ENCODE peak calls at places on chromosomes 13 and 19, in nine cellular contexts. U is left ventricle myocardium inferior, H is psoas muscle, A is IMR-90, V is thoracic aorta, S is RWPE1, N is fibroblast of lung, C is stomach, K is right lobe of liver. E is an unnamed sample.

GRCh38 chr13:73984949-73985691 is 149.1 kb downstream of the KLF12 start:
- DNase-seq in U (peak; percentile 17), H (no peak), A (no peak), V (no peak), S (no peak), N (no peak), C (no peak), K (no peak), E (no peak)

GRCh38 chr13:49908637-49909036 is 27.5 kb downstream of the SPRYD7 start:
- DNase-seq in U (no peak), H (no peak), A (no peak), V (no peak), S (no peak), N (no peak), C (no peak), K (no peak), E (no peak)

GRCh38 chr19:3556978-3557460 is 367 bp downstream of the MFSD12 start:
- DNase-seq in U (no peak), H (peak; percentile 61), A (peak; percentile 35), V (no peak), S (peak; percentile 66), N (no peak), C (peak; percentile 48), K (peak; percentile 58), E (peak; percentile 86)

GRCh38 chr19:47540748-47541147 is 25.9 kb upstream of the NAPA start:
- DNase-seq in U (no peak), H (no peak), A (peak; percentile 51), V (no peak), S (no peak), N (peak; percentile 73), C (no peak), K (no peak), E (no peak)

GRCh38 chr13:52412128-52412527 is 6.2 kb upstream of the THSD1 start:
- DNase-seq in U (no peak), H (no peak), A (no peak), V (no peak), S (no peak), N (no peak), C (no peak), K (no peak), E (no peak)

GRCh38 chr13:98370806-98371553 is 193.9 kb upstream of the RNF113B start:
- DNase-seq in U (peak; percentile 59), H (no peak), A (peak; percentile 97), V (no peak), S (no peak), N (peak; percentile 92), C (peak; percentile 69), K (no peak), E (no peak)

GRCh38 chr19:1566392-1567115 is 1.6 kb downstream of the MEX3D start:
- DNase-seq in U (peak; percentile 68), H (peak; percentile 62), A (peak; percentile 77), V (no peak), S (peak; percentile 62), N (peak; percentile 79), C (peak; percentile 71), K (no peak), E (peak; percentile 89)

GRCh38 chr19:13689050-13689449 is 75.3 kb upstream of the MRI1 start:
- DNase-seq in U (no peak), H (no peak), A (peak; percentile 15), V (no peak), S (peak; percentile 53), N (peak; percentile 23), C (no peak), K (no peak), E (no peak)

GRCh38 chr19:57830071-57830602 is at the start of gene ZNF587B:
- DNase-seq in U (peak; percentile 82), H (peak; percentile 60), A (peak; percentile 74), V (no peak), S (no peak), N (peak; percentile 84), C (peak; percentile 51), K (peak; percentile 72), E (peak; percentile 85)

GRCh38 chr13:102091231-102091630 is 310.6 kb downstream of the FGF14 start:
- DNase-seq in U (no peak), H (no peak), A (no peak), V (no peak), S (peak; percentile 4), N (no peak), C (no peak), K (no peak), E (no peak)

GRCh38 chr19:14072535-14073231 is at the start of gene MISP3:
- DNase-seq in U (peak; percentile 49), H (peak; percentile 62), A (no peak), V (no peak), S (no peak), N (peak; percentile 34), C (peak; percentile 90), K (peak; percentile 89), E (peak; percentile 92)

GRCh38 chr13:108037348-108037747 is 178.0 kb downstream of the LIG4 start:
- DNase-seq in U (no peak), H (no peak), A (no peak), V (no peak), S (no peak), N (no peak), C (no peak), K (no peak), E (no peak)

GRCh38 chr13:100573121-100573520 is 15.5 kb downstream of the GGACT start:
- DNase-seq in U (peak; percentile 33), H (peak; percentile 51), A (peak; percentile 82), V (no peak), S (peak; percentile 52), N (peak; percentile 82), C (peak; percentile 82), K (peak; percentile 65), E (no peak)

DNA sequence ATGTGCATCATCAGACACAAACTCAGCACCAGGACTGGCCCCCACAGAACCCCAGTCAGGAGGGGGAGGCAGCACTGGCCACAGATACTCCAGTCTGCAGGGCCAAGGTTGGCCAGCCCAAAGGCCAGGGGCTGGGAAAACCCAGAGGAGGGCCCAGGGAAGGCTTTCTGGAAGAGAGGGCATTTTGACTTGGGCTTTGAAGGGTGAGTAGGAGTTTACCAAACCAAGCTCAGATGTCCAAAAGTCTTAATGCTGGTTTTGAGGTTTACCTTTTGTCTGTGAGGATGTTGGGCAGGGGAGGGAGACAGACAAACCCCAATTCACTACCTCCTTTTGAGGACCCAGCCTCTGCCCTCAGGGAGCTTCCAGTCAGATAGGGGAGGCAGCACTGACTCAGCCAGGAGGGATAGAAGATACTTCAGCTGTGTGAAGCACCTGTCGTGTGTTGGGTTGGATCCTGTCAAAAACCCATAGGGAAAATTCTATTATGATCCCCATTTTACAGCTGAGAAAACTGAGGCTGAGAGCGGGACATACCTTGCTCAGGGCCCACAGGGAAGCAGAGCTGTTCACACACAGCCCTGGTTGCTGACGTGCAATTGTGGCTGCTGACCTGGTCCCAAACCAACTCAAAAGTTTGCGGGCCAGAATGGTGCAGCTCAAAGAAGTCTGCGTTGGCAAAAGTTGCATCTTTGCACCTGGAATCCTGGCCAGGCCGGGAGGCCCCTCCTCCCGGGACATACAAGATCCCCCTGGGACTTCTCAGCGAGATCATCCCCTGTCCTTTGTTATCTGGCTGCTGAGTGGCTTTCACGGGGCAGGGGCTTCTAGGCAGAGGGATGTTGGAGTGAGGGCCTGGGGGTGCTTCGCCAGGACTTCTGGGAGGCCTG is 13.2 kb downstream of the CILP2 start:
- DNase-seq in U (no peak), H (no peak), A (no peak), V (no peak), S (no peak), N (no peak), C (no peak), K (no peak), E (no peak)
- H3K27ac ChIP-seq in U (no peak overlapping the region), H (no peak overlapping the region), A (no peak overlapping the region), V (no peak overlapping the region), S (peak overlapping the region; percentile 18), N (no peak overlapping the region), C (no peak overlapping the region), K (no peak overlapping the region), E (no peak overlapping the region)

DNA sequence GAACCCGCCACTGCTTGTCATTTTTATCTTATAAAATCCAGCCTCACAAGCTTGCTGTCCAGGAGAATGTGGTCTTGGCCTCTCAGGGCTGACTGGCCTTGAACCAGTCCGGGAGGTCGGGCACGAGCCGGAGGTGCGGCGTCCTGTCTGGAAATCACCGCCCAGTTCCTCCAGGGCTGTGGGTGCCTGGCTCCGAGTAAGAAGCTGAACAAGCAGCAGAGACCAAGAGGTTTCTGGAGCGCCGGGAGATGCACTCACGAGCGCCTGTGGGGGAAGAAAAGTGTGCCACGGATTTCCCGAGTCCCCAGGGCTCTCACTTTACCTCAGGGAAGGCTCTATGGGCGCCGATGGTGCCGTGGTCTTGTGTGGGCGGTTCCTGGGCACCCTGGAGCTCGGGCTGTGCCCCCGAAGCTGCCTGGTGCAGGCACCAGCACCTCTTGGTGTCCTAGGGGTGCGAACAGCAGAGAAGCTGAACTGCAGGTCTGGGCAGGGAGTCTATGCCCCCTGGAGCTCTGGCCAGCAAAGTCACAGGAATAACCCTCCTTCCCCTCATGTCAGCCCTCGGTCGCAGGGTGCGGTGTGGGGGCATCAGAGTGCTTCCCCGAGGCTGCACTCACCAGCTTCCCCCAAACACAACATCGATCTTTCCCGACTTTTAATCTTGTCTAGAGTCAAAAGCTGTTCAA is 50.0 kb downstream of the GAS6 start:
- DNase-seq in U (no peak), H (peak; percentile 27), A (no peak), V (no peak), S (no peak), N (no peak), C (no peak), K (no peak), E (no peak)
- H3K27ac ChIP-seq in U (peak overlapping the region; percentile 44), H (no peak overlapping the region), A (no peak overlapping the region), V (peak overlapping the region; percentile 63), S (peak overlapping the region; percentile 1), N (no peak overlapping the region), C (no peak overlapping the region), K (no peak overlapping the region), E (no peak overlapping the region)

GRCh38 chr13:48625396-48626076 is 28.2 kb upstream of the CYSLTR2 start:
- DNase-seq in U (no peak), H (no peak), A (no peak), V (no peak), S (no peak), N (no peak), C (no peak), K (no peak), E (no peak)
- H3K27ac ChIP-seq in U (peak overlapping the region; percentile 88), H (no peak overlapping the region), A (peak overlapping the region; percentile 41), V (no peak overlapping the region), S (no peak overlapping the region), N (no peak overlapping the region), C (no peak overlapping the region), K (peak overlapping the region; percentile 30), E (peak overlapping the region; percentile 10)

GRCh38 chr19:35407619-35408018 is 36.8 kb downstream of the GPR42 start:
- DNase-seq in U (no peak), H (no peak), A (no peak), V (no peak), S (no peak), N (no peak), C (no peak), K (no peak), E (no peak)

GRCh38 chr19:35410487-35410886 is 37.6 kb upstream of the FFAR2 start:
- DNase-seq in U (no peak), H (no peak), A (no peak), V (no peak), S (no peak), N (no peak), C (no peak), K (no peak), E (no peak)

GRCh38 chr19:35409191-35409590 is 38.3 kb downstream of the GPR42 start:
- DNase-seq in U (no peak), H (no peak), A (no peak), V (no peak), S (no peak), N (no peak), C (no peak), K (no peak), E (no peak)

GRCh38 chr19:35404879-35405622 is 34.2 kb downstream of the GPR42 start:
- DNase-seq in U (no peak), H (peak; percentile 34), A (peak; percentile 92), V (peak; percentile 17), S (peak; percentile 90), N (peak; percentile 88), C (peak; percentile 37), K (no peak), E (no peak)

GRCh38 chr19:35408284-35409171 is 37.7 kb downstream of the GPR42 start:
- DNase-seq in U (no peak), H (no peak), A (no peak), V (no peak), S (no peak), N (no peak), C (no peak), K (no peak), E (no peak)
- H3K27ac ChIP-seq in U (no peak overlapping the region), H (no peak overlapping the region), A (no peak overlapping the region), V (no peak overlapping the region), S (no peak overlapping the region), N (no peak overlapping the region), C (no peak overlapping the region), K (no peak overlapping the region), E (no peak overlapping the region)